ENCODE peak calls at places on chromosomes 12 and 14, in six cellular contexts. V, W, M, R, B and G are unnamed samples.

GRCh38 chr12:112905451-112906089 is 1.2 kb upstream of the OAS1 start:
- DNase-seq in R (no peak), V (no peak), W (no peak), M (no peak), B (no peak), G (no peak)

GRCh38 chr14:56659964-56660551 is 80.5 kb downstream of the TMEM260 start:
- DNase-seq in B (no peak), M (no peak), R (peak), W (peak), V (peak), G (no peak)

GRCh38 chr12:127290251-127290650 is 976.7 kb upstream of the TMEM132C start:
- DNase-seq in R (no peak), W (no peak), V (no peak), M (no peak), B (no peak), G (no peak)

GRCh38 chr12:21606175-21606574 is 1.5 kb upstream of the GYS2 start:
- DNase-seq in V (no peak), M (no peak), R (no peak), B (no peak), W (no peak), G (no peak)

GRCh38 chr12:120984351-120984898 is 6.1 kb downstream of the HNF1A start:
- DNase-seq in R (peak), V (no peak), M (no peak), W (no peak), B (no peak), G (no peak)

GRCh38 chr12:112219195-112219594 is 93.8 kb downstream of the TRAFD1 start:
- DNase-seq in B (no peak), M (no peak), W (no peak), R (no peak), V (no peak), G (no peak)

GRCh38 chr14:75562048-75562447 is 16.4 kb upstream of the FLVCR2 start:
- DNase-seq in B (no peak), W (no peak), M (no peak), R (no peak), V (no peak), G (no peak)

GRCh38 chr12:48164456-48164855 is 7.1 kb upstream of the ASB8 start:
- DNase-seq in R (no peak), M (no peak), V (no peak), B (no peak), W (no peak), G (no peak)

GRCh38 chr14:97771340-97772045 is 974.3 kb downstream of the VRK1 start:
- DNase-seq in M (no peak), V (no peak), B (no peak), W (no peak), R (no peak), G (no peak)

GRCh38 chr14:52873694-52874093 is 77.2 kb downstream of the FERMT2 start:
- DNase-seq in W (no peak), R (no peak), V (no peak), M (no peak), B (no peak), G (no peak)

GRCh38 chr12:46187023-46187422 is 81.8 kb downstream of the SLC38A1 start:
- DNase-seq in V (no peak), W (no peak), B (no peak), R (no peak), M (no peak), G (no peak)

GRCh38 chr12:55019784-55020183 is at the start of gene NEUROD4:
- DNase-seq in V (peak), W (peak), B (no peak), R (peak), M (peak), G (peak)

GRCh38 chr14:21924479-21924878 is 250.9 kb upstream of the OR4E1 start:
- DNase-seq in R (no peak), W (no peak), M (no peak), V (no peak), B (peak), G (no peak)

GRCh38 chr14:65483647-65484046 is 71.1 kb downstream of the FUT8 start:
- DNase-seq in M (no peak), B (no peak), V (peak), R (no peak), W (peak), G (no peak)
- TF ChIP-seq ZNF274 in M (no peak), B (no peak), V (no peak), R (no peak), W (no peak), G (no peak)

GRCh38 chr14:105272623-105273022 is 24.3 kb downstream of the BTBD6 start:
- DNase-seq in M (no peak), R (no peak), V (no peak), W (no peak), B (no peak), G (no peak)
- H3K9ac ChIP-seq in M (no peak), R (no peak), V (no peak), W (no peak), B (no peak), G (no peak)

DNA sequence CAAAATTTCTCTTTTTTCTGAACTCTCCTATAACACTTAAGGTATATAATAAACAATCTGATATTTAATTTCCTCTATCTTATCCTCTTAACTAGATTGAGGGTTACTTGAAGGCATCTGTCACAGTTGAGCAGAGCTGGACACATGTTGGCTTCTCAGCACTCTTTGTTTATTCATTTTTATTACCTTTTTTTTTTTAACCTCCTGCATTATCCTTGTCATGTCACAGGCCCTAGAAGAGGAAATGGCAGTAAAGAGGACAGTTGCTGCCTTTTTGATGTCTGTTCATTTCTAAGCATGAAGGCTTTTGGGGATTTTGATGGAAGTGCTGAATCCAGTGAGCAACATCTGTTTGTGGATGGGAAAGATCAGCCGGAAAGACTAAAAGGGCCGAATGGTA is 32.5 kb upstream of the EVL start:
- DNase-seq in R (no peak), V (no peak), B (no peak), W (no peak), M (no peak), G (no peak)
- TF ChIP-seq ZNF274 in R (no peak), V (no peak), B (no peak), W (no peak), M (no peak), G (no peak)

GRCh38 chr12:124030008-124030407 is 57.0 kb downstream of the ZNF664 start:
- DNase-seq in V (no peak), M (peak), W (no peak), B (no peak), R (no peak), G (no peak)

GRCh38 chr12:124030510-124030909 is 57.5 kb downstream of the ZNF664 start:
- DNase-seq in M (no peak), B (no peak), W (no peak), R (no peak), V (peak), G (no peak)

GRCh38 chr12:124028560-124028935 is 55.5 kb downstream of the ZNF664 start:
- DNase-seq in R (no peak), V (no peak), M (no peak), W (no peak), B (no peak), G (no peak)

GRCh38 chr12:124032265-124032886 is 59.4 kb downstream of the ZNF664 start:
- DNase-seq in M (peak), W (peak), B (no peak), V (peak), R (peak), G (peak)

GRCh38 chr12:124031058-124031457 is 58.0 kb downstream of the ZNF664 start:
- DNase-seq in R (no peak), W (no peak), B (no peak), M (no peak), V (no peak), G (no peak)
- H3K9ac ChIP-seq in R (no peak), W (no peak), B (no peak), M (no peak), V (no peak), G (no peak)

DNA sequence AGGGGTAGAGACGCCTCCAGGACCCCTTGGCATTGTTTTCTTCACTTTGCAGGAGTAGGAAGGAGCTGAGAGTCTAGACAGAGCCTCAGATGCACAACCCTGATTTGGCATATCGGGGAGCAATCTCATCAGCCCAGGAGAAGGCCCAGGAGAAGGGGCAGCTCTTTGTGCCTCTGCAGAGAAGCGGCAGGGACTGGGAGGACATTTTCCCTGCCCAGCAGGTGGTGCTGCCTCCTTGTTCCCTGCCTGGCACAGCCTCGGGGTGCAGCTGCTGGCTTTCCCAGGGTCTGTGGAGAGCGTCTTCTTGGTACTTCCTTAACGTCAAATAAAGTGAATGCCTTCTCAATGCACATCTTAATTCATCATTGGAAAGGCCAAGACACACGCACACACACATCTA is 419.5 kb downstream of the TMEM121 start:
- DNase-seq in V (no peak), R (no peak), W (no peak), B (no peak), M (no peak), G (no peak)
- TF ChIP-seq ZNF274 in V (no peak), R (no peak), W (no peak), B (no peak), M (no peak), G (no peak)

DNA sequence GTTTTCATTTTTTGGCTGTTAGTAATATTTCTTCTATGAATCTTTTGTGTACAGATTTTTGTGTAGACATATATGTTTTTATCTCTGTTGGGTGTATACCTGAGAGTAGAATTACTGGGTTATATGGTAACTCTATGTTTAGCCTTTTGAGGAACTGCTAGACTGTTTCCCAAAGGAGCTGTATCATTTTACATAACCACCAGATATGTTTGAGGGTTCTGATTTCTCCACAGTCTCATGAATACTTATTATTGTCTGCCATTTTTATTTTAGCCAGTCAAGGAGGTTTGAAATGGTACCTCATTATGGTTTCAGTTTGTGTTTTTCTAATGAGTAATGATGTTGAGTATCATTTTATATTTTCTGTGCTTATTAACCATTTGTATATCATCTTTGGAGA is 1.9 kb downstream of the PCNX4 start:
- DNase-seq in B (no peak), W (no peak), V (no peak), M (no peak), R (no peak), G (no peak)
- H3K9ac ChIP-seq in B (peak), W (peak), V (no peak), M (no peak), R (peak), G (peak)

GRCh38 chr12:18277196-18277595 is 15.9 kb downstream of the PIK3C2G start:
- DNase-seq in R (no peak), V (no peak), M (no peak), B (no peak), W (no peak), G (no peak)
- TF ChIP-seq ZNF274 in R (no peak), V (no peak), M (no peak), B (no peak), W (no peak), G (no peak)

DNA sequence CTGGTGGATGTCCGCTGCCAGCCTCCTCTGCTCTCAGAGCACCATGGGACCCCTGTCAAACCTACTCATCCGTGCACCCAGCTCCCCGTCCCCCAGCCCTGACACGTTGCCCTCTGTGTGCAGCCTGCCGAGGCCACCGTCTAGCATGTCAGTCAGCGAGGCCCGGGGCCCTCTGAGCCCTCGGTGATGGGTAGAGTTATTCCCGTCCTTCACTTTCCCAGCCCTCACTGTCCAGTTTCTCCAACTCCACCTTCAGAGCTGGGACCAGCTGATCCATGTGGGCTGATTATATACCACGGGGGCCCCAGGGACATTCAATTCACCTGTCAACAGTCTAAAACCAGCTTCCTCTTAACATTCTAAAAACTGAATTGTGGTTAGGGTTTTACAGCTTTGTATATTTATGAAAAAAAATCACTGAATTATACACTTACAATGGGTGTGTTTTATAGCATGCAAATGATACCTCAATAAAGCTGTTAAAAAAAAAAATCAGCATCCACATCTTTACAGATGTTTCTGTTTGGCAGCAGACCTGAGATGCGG is 61.3 kb downstream of the CCDC88C start:
- DNase-seq in W (no peak), R (no peak), B (no peak), V (no peak), M (no peak), G (no peak)
- H3K9ac ChIP-seq in W (no peak), R (no peak), B (peak), V (no peak), M (no peak), G (no peak)